ENCODE peak calls at places on chromosomes 16 and 17, in seven cellular contexts. I is activated CD4-positive, alpha-beta T cell treated with anti-CD3 and anti-CD28 coated beads, Interleukin-2, amount 50 U/mL, for 4 hours; C is Calu3; P is AG10803; G is HFF-Myc; K is T-helper 17 cell; M is effector memory CD8-positive, alpha-beta T cell. E is an unnamed sample.

GRCh38 chr16:48498761-48499600 is 111.0 kb downstream of the N4BP1 start:
- DNase-seq in I (no peak), G (peak), C (peak), K (no peak), M (no peak), P (peak), E (no peak)

GRCh38 chr16:4664538-4665418 is 28.6 kb upstream of the NUDT16L1 start:
- DNase-seq in G (no peak), P (no peak), M (peak), I (peak), C (peak), K (peak), E (no peak)

GRCh38 chr16:80526418-80527061 is 14.3 kb upstream of the DYNLRB2 start:
- DNase-seq in C (peak), G (peak), K (peak), M (peak), I (peak), P (peak), E (peak)

GRCh38 chr16:84055366-84055765 is 12.8 kb upstream of the SLC38A8 start:
- DNase-seq in G (no peak), K (no peak), P (no peak), I (no peak), M (no peak), C (no peak), E (no peak)

GRCh38 chr17:82350182-82351030 is 8.6 kb upstream of the TEX19 start:
- DNase-seq in C (no peak), P (peak), K (no peak), G (no peak), I (peak), M (no peak), E (no peak)

GRCh38 chr16:47110939-47111338 is 32.8 kb downstream of the NETO2 start:
- DNase-seq in C (no peak), M (no peak), P (no peak), I (no peak), K (no peak), G (no peak), E (no peak)

GRCh38 chr17:41775394-41776226 is 10.9 kb downstream of the JUP start:
- DNase-seq in G (no peak), M (no peak), C (peak), P (no peak), K (no peak), I (no peak), E (peak)

GRCh38 chr17:81990836-81991683 is 13.6 kb downstream of the ASPSCR1 start:
- DNase-seq in I (no peak), C (no peak), P (no peak), M (no peak), G (no peak), K (no peak), E (no peak)

GRCh38 chr16:27566417-27566816 is 16.5 kb downstream of the KATNIP start:
- DNase-seq in M (no peak), I (no peak), P (no peak), C (no peak), K (no peak), G (no peak), E (no peak)